ENCODE peak calls at places on chromosomes 11 and 22, in eight cellular contexts. D is psoas muscle; L is foreskin keratinocyte; B is coronary artery; W is omental fat pad; A is activated CD8-positive, alpha-beta T cell treated with anti-CD3 and anti-CD28 coated beads for 36 hours; M is CD4-positive, alpha-beta T cell; P is esophagus squamous epithelium. Q is an unnamed sample.
A peak's percentile ranks its signal among the peaks of the same experiment; 100 is the strongest.

GRCh38 chr11:58285483-58286040 is 17.5 kb upstream of the OR10W1 start:
- DNase-seq in P (no peak), B (no peak), M (no peak), A (peak; percentile 4), D (no peak), W (no peak), L (peak; percentile 3), Q (no peak)

GRCh38 chr11:6333112-6333511 is 12.8 kb upstream of the CAVIN3 start:
- DNase-seq in A (no peak), D (no peak), L (no peak), P (no peak), M (no peak), B (no peak), W (no peak), Q (no peak)

GRCh38 chr11:86183694-86184093 is 60.9 kb upstream of the EED start:
- DNase-seq in P (no peak), A (peak; percentile 75), W (no peak), L (peak; percentile 69), M (no peak), D (no peak), B (no peak), Q (no peak)

GRCh38 chr11:128346808-128347207 is 240.6 kb downstream of the ETS1 start:
- DNase-seq in A (peak; percentile 64), P (no peak), B (no peak), L (peak; percentile 75), W (no peak), M (no peak), D (no peak), Q (no peak)

GRCh38 chr11:9362393-9362863 is 22.0 kb upstream of the IPO7 start:
- DNase-seq in D (no peak), L (no peak), B (no peak), W (no peak), P (no peak), A (no peak), M (no peak), Q (no peak)

GRCh38 chr22:44623771-44624510 is 78.1 kb upstream of the PRR5 start:
- DNase-seq in L (no peak), D (no peak), P (no peak), M (no peak), W (no peak), B (no peak), A (peak; percentile 37), Q (no peak)

GRCh38 chr22:31537019-31537535 is 40.7 kb downstream of the SFI1 start:
- DNase-seq in W (no peak), M (no peak), P (no peak), B (no peak), A (peak; percentile 81), L (no peak), D (no peak), Q (peak; percentile 67)

GRCh38 chr11:69305885-69306540 is 12.1 kb downstream of the MYEOV start:
- DNase-seq in B (no peak), A (no peak), L (no peak), W (no peak), M (no peak), D (no peak), P (no peak), Q (no peak)

GRCh38 chr11:61776561-61777075 is 15.8 kb downstream of the TMEM258 start:
- DNase-seq in L (peak; percentile 33), P (no peak), W (no peak), A (peak; percentile 86), D (peak; percentile 47), B (no peak), M (peak; percentile 44), Q (peak; percentile 93)
- TF ChIP-seq CTCF in L (peak; percentile 80), P (peak; percentile 51), W (no peak), A (peak; percentile 73), D (peak; percentile 54), B (no peak), M (no peak), Q (peak; percentile 61)

GRCh38 chr11:94544582-94544831 is 786 bp downstream of the FUT4 start:
- DNase-seq in B (no peak), D (no peak), A (peak; percentile 48), W (no peak), L (no peak), M (no peak), P (no peak), Q (no peak)
- TF ChIP-seq CTCF in B (no peak), D (no peak), A (no peak), W (no peak), L (no peak), M (no peak), P (no peak), Q (no peak)

DNA sequence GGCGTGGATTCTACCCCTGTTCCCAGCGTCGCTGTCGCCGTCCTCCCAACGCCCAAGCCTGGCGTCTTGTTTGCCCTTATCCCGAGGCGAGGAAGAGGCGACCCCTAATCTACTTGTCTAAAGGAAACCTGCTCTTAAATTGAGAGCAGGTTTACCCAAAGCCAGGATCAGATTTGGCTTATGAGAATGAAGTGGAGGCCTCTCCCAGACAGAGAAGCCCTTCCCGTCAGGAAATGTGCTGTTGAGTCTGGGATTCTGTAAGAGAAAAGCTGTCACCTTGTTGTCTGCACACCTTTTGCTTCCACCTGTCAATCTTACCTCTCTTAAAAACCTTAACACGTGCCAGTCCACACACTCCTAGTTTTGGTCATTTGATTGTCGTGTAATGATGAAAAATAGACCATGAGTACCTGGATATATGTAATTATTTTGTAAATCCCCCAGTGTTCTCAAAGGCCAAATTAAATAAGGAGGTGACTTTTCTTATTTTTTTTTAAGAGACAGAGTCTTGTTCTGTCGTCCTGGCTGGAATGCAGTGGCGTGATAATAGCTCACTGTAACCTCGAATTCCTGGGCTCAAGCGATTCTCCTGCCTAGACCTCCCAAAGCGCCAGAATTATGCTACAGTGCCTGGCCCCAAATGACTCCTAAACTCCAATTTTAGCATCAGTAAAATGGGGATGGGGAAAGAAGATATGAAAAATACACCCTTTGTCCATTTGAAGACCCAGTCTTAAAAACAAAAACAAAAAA is 627 bp downstream of the GTF2H1 start:
- DNase-seq in A (no peak), M (no peak), L (no peak), W (no peak), D (no peak), P (no peak), B (no peak), Q (no peak)
- TF ChIP-seq CTCF in A (no peak), M (no peak), L (no peak), W (no peak), D (no peak), P (no peak), B (no peak), Q (no peak)

GRCh38 chr11:114059984-114060401 is 482 bp downstream of the ZBTB16 start:
- DNase-seq in W (no peak), M (no peak), A (peak; percentile 63), P (no peak), L (peak; percentile 32), D (peak; percentile 42), B (no peak), Q (peak; percentile 42)

GRCh38 chr11:114058871-114059277 is 637 bp upstream of the ZBTB16 start:
- DNase-seq in A (no peak), W (no peak), D (no peak), L (no peak), B (no peak), M (no peak), P (no peak), Q (peak; percentile 15)

GRCh38 chr11:114058026-114058706 is 1.3 kb upstream of the ZBTB16 start:
- DNase-seq in A (no peak), B (no peak), L (no peak), P (no peak), D (peak; percentile 78), M (no peak), W (no peak), Q (no peak)

GRCh38 chr11:114060402-114061052 is 1.0 kb downstream of the ZBTB16 start:
- DNase-seq in A (peak; percentile 35), P (no peak), L (peak; percentile 19), M (no peak), D (peak; percentile 48), W (no peak), B (no peak), Q (no peak)

DNA sequence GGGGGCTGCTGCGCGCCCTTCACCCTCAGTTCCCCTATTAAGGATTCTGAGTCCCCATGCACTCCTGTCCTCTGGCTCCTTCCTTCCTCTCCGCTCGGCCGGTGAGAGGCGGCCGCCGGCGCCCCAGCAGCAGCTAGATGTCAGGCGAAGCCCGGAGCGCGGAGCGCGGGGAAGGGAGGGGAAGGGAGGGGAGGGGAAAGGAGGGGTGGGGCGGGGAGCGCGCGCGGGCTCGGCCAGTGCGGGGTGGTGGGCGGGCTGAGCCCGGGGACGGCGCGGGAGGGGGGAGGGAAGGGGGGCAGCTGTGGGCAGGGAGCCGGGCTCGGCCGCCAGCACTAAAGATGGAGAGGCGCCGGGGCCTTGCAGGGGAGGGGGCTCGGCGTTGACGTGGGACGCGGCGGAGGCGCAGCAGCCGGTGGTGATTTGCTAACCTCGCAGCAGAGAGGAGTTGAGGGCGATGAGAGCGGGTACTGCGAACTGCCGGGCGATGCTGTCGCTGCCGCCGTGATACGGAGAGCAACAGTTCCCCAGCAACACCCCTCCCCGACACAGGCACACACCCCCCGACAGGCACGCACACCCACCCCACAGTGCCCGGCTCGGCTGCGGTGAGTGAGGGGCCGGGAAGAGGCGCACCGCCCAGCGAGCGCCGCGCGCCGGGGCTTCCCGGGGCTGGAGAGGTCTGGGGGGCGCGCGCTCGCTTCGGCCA is at the start of gene ZBTB16:
- DNase-seq in D (peak; percentile 90), W (no peak), M (peak; percentile 47), P (no peak), B (peak; percentile 94), A (peak; percentile 59), L (no peak), Q (peak; percentile 38)
- TF ChIP-seq CTCF in D (peak; percentile 18), W (no peak), M (peak; percentile 23), P (peak; percentile 23), B (peak; percentile 26), A (no peak), L (no peak), Q (no peak)

GRCh38 chr11:72454791-72455190 is 20.5 kb upstream of the CLPB start:
- DNase-seq in M (no peak), D (no peak), B (no peak), W (no peak), L (no peak), A (no peak), P (no peak), Q (no peak)
- TF ChIP-seq CTCF in M (no peak), D (no peak), B (no peak), W (no peak), L (peak; percentile 12), A (no peak), P (no peak), Q (no peak)

Q was measured in GM13976.